ENCODE peak calls at places on chromosomes 3 and 15, in eight cellular contexts. J is IMR-90; U is mammary epithelial cell; I is HFF-Myc; S is RWPE1; W is choroid plexus epithelial cell; K is CD4-positive, alpha-beta T cell; G is left ventricle myocardium inferior. X is an unnamed sample.

GRCh38 chr15:57591822-57592367 is at the start of gene MYZAP:
- DNase-seq in I (no peak), G (peak; percentile 76), W (peak; percentile 20), J (no peak), U (no peak), S (peak; percentile 85), K (peak; percentile 26), X (no peak)

GRCh38 chr3:38843898-38844297 is 27.9 kb upstream of the SCN10A start:
- DNase-seq in U (peak; percentile 45), G (no peak), S (peak; percentile 13), K (no peak), J (peak; percentile 70), I (peak; percentile 48), W (peak; percentile 86), X (no peak)

GRCh38 chr3:114556832-114557231 is 263.0 kb downstream of the TIGIT start:
- DNase-seq in K (no peak), W (no peak), G (no peak), S (no peak), U (no peak), J (no peak), I (no peak), X (no peak)

GRCh38 chr3:167728176-167728575 is 6.5 kb downstream of the PDCD10 start:
- DNase-seq in G (no peak), K (no peak), J (peak; percentile 84), I (peak; percentile 11), S (peak; percentile 77), U (peak; percentile 58), W (peak; percentile 83), X (no peak)

GRCh38 chr3:31275038-31275562 is 257.6 kb upstream of the STT3B start:
- DNase-seq in S (peak; percentile 62), J (peak; percentile 64), K (no peak), I (no peak), U (peak; percentile 39), G (no peak), W (peak; percentile 86), X (no peak)

GRCh38 chr3:14323401-14324223 is 78.8 kb upstream of the SLC6A6 start:
- DNase-seq in W (no peak), J (no peak), S (no peak), U (no peak), K (no peak), I (no peak), G (no peak), X (no peak)

GRCh38 chr3:108227131-108227530 is 4.9 kb upstream of the IFT57 start:
- DNase-seq in W (no peak), G (no peak), K (no peak), U (no peak), I (no peak), S (no peak), J (no peak), X (no peak)

GRCh38 chr3:32817561-32818430 is at the start of gene TRIM71:
- DNase-seq in K (no peak), W (no peak), S (no peak), J (no peak), G (no peak), I (no peak), U (peak; percentile 39), X (no peak)

GRCh38 chr15:82045179-82045891 is 483 bp downstream of the MEX3B start:
- DNase-seq in K (no peak), I (no peak), W (peak; percentile 56), U (peak; percentile 46), S (peak; percentile 33), G (peak; percentile 44), J (peak; percentile 54), X (no peak)

GRCh38 chr15:86553116-86553515 is 473.4 kb downstream of the AGBL1 start:
- DNase-seq in U (peak; percentile 26), I (no peak), G (no peak), S (no peak), W (no peak), K (no peak), J (no peak), X (no peak)

GRCh38 chr3:124007186-124007585 is 15.3 kb upstream of the ROPN1 start:
- DNase-seq in I (no peak), K (no peak), W (no peak), J (peak; percentile 15), U (no peak), G (no peak), S (no peak), X (no peak)

GRCh38 chr3:63355809-63356208 is 77.7 kb downstream of the SYNPR start:
- DNase-seq in J (no peak), K (no peak), S (no peak), G (no peak), U (no peak), I (no peak), W (no peak), X (no peak)

GRCh38 chr3:136835817-136836510 is 17.0 kb downstream of the SLC35G2 start:
- DNase-seq in G (no peak), W (peak; percentile 24), J (peak; percentile 35), I (no peak), U (no peak), K (no peak), S (no peak), X (no peak)

GRCh38 chr15:83657549-83657948 is 3.6 kb downstream of the ADAMTSL3 start:
- DNase-seq in G (no peak), W (peak; percentile 38), U (no peak), J (no peak), I (no peak), K (no peak), S (no peak), X (no peak)

GRCh38 chr3:120428904-120429303 is 21.9 kb downstream of the FSTL1 start:
- DNase-seq in G (no peak), U (no peak), J (no peak), I (no peak), S (no peak), K (no peak), W (no peak), X (no peak)
- TF ChIP-seq CTCF in G (no peak), U (no peak), J (no peak), I (no peak), S (no peak), K (no peak), W (no peak), X (no peak)

GRCh38 chr15:38354321-38354929 is 99.5 kb upstream of the FAM98B start:
- DNase-seq in G (peak; percentile 17), S (peak; percentile 45), K (peak; percentile 21), W (peak; percentile 90), J (peak; percentile 75), U (peak; percentile 34), I (peak; percentile 25), X (no peak)
- TF ChIP-seq CTCF in G (peak; percentile 91), S (peak; percentile 92), K (peak; percentile 70), W (peak; percentile 87), J (peak; percentile 80), U (peak; percentile 76), I (peak; percentile 66), X (peak; percentile 76)

DNA sequence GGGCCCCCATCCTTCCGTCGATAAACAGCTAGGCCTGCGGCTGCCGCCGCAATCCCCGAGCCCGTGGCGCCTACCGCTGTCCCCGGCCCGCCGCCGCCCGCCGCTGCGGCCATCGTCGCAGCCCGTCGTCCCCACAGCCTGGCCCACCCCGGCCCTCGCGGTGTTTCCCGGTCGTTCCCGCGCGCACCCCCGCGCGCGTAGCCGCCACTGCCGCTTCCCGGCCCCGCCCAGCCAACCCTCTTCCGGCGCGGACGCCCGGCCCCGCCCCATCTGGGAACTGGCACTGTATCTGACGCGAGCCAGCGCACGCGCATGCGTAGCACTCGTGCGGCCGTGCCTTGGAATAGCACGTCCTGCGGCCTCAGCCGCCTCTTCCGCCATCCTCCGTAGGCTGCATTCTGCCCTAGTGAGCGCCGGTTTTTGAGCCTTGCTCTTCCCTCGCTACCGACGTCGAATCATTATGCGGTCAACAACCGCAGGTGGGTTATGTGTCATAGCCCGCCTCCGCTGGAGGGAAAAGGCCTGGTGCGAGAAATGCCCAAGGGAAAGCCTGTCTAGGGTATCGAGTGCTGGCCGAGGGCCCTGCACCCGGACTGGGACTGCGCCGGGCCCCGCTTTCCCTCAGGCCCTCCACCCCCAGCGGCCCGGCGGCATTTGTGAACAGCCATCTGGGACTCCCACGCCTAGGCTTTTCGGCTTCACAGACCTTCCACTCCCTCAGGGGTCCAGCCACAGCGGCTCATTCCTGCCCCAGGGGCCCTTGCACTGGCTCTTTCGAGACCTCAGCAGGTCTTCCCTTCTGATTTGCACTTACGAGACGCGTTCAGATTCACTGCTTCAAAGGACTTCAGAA is at the start of gene SMARCC1:
- DNase-seq in U (peak; percentile 98), I (peak; percentile 93), K (peak; percentile 98), J (peak; percentile 97), G (peak; percentile 98), W (peak; percentile 98), S (peak; percentile 91), X (peak; percentile 97)
- TF ChIP-seq CTCF in U (no peak), I (no peak), K (no peak), J (no peak), G (peak; percentile 2), W (no peak), S (no peak), X (no peak)

GRCh38 chr15:76863123-76863522 is 42.0 kb downstream of the SCAPER start:
- DNase-seq in I (no peak), K (no peak), G (no peak), S (no peak), U (no peak), J (no peak), W (no peak), X (no peak)

GRCh38 chr15:76866008-76866407 is 39.1 kb downstream of the SCAPER start:
- DNase-seq in K (no peak), W (peak; percentile 59), U (peak; percentile 2), G (peak; percentile 38), S (no peak), J (peak; percentile 33), I (no peak), X (no peak)

GRCh38 chr15:76866716-76867321 is 38.3 kb downstream of the SCAPER start:
- DNase-seq in W (peak; percentile 70), K (no peak), J (peak; percentile 58), U (peak; percentile 5), I (peak; percentile 19), G (no peak), S (peak; percentile 12), X (no peak)

GRCh38 chr15:76863693-76864092 is 41.4 kb downstream of the SCAPER start:
- DNase-seq in G (no peak), S (no peak), K (no peak), I (no peak), J (no peak), W (no peak), U (no peak), X (no peak)

DNA sequence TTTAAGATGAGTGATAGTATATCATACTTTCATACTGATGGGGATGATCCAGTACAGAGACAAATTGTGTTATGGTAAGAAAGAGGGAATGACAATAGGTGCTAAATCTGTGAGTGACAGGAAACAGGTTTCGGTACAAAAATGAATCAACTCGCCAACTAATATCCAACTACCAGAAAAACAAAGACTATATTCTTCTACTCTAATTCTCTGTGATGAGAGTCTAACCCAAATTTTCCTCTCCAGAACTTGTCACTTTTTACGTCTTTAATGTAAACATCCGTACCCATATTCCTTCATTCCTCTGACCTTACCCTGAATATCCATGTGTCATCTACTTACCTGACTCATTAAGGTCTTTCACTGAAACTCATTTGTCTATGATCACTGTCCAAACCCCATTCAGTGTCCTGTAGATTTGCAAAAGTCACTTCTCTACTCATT is 39.6 kb downstream of the SCAPER start:
- DNase-seq in G (no peak), U (peak; percentile 44), S (no peak), J (peak; percentile 0), K (no peak), I (no peak), W (no peak), X (no peak)
- TF ChIP-seq CTCF in G (no peak), U (no peak), S (no peak), J (no peak), K (no peak), I (no peak), W (no peak), X (no peak)